ENCODE peak calls at places on chromosomes 6 and 20, in four cellular contexts. N is GM12891, H is K562, J is GM12878. A is an unnamed sample.

GRCh38 chr20:7090753-7091310 is 323.3 kb downstream of the BMP2 start:
- DNase-seq in H (no peak), J (no peak), N (no peak), A (no peak)

GRCh38 chr6:90375681-90376439 is 79.2 kb upstream of the BACH2 start:
- DNase-seq in H (no peak), J (no peak), N (no peak), A (no peak)

GRCh38 chr20:35093245-35093884 is 758 bp upstream of the TRPC4AP start:
- DNase-seq in H (peak), N (no peak), J (no peak), A (no peak)

GRCh38 chr20:33401042-33401921 is at the start of gene CDK5RAP1:
- DNase-seq in H (peak), J (peak), N (peak), A (peak)

GRCh38 chr6:105692630-105693212 is 289.8 kb upstream of the PREP start:
- DNase-seq in J (no peak), N (no peak), H (no peak), A (peak)

GRCh38 chr20:8457978-8458377 is 325.9 kb downstream of the PLCB1 start:
- DNase-seq in N (no peak), H (no peak), J (no peak), A (peak)

GRCh38 chr6:14178083-14178445 is 60.5 kb downstream of the CD83 start:
- DNase-seq in H (no peak), N (no peak), J (no peak), A (no peak)

GRCh38 chr6:9409126-9409525 is 973.8 kb upstream of the SLC35B3 start:
- DNase-seq in N (no peak), J (no peak), H (no peak), A (no peak)

GRCh38 chr6:111602481-111603404 is 2.9 kb downstream of the TRAF3IP2 start:
- DNase-seq in N (no peak), J (no peak), H (no peak), A (no peak)

GRCh38 chr6:84243240-84243639 is 15.8 kb upstream of the CEP162 start:
- DNase-seq in J (no peak), N (no peak), H (no peak), A (no peak)

GRCh38 chr20:52201395-52201794 is 9.8 kb upstream of the ZFP64 start:
- DNase-seq in N (no peak), J (no peak), H (no peak), A (no peak)

GRCh38 chr6:135438907-135439535 is 58.5 kb downstream of the AHI1 start:
- DNase-seq in H (peak), N (no peak), J (peak), A (peak)

GRCh38 chr6:5435449-5435848 is 174.1 kb downstream of the FARS2 start:
- DNase-seq in H (no peak), N (no peak), J (no peak), A (no peak)

GRCh38 chr6:45806172-45806571 is 209.5 kb downstream of the CLIC5 start:
- DNase-seq in H (no peak), N (no peak), J (no peak), A (no peak)

GRCh38 chr6:127177030-127177928 is 58.8 kb downstream of the RSPO3 start:
- DNase-seq in H (no peak), J (no peak), N (no peak), A (no peak)

GRCh38 chr6:8940356-8940755 is 505.0 kb upstream of the SLC35B3 start:
- DNase-seq in N (no peak), J (no peak), H (no peak), A (no peak)

GRCh38 chr6:41878246-41878645 is 16.9 kb downstream of the USP49 start:
- DNase-seq in H (no peak), N (no peak), J (no peak), A (no peak)

GRCh38 chr20:62685781-62686555 is 22.7 kb upstream of the NTSR1 start:
- DNase-seq in J (no peak), H (peak), N (no peak), A (peak)

GRCh38 chr20:9460518-9460917 is 53.9 kb upstream of the LAMP5 start:
- DNase-seq in N (no peak), J (no peak), H (no peak), A (no peak)

GRCh38 chr6:84447651-84448050 is 220.2 kb upstream of the CEP162 start:
- DNase-seq in H (peak), J (no peak), N (no peak), A (no peak)

GRCh38 chr20:22583773-22584629 is at the start of gene FOXA2:
- DNase-seq in N (no peak), H (peak), J (no peak), A (no peak)

GRCh38 chr20:41136695-41137411 is 490 bp upstream of the PLCG1 start:
- DNase-seq in N (peak), J (no peak), H (peak), A (peak)
- TF ChIP-seq POLR2AphosphoS5 in N (peak), J (peak), H (peak), A (no peak)

DNA sequence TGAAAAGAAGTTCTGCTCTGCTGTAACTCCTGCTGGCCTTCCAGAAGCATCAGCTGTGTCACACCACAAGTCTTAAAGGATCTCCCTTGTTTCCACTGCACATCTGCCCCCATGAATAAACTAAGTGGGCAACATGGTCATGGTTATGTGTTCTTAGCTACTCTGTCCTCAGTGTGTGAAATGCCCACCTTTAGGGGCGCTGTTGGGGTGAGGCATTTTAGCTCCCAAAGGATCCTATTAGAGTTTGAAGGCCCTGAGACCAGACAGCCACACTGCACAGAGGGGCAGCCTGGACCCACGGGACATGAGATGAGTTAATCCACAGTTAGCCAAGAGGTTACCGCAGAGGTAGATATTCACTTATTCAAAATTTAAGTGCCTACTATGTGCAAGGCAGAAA is 294.3 kb upstream of the QKI start:
- DNase-seq in H (peak), J (no peak), N (no peak), A (no peak)
- TF ChIP-seq SPI1 in H (no peak), J (no peak), N (no peak), A (no peak)

DNA sequence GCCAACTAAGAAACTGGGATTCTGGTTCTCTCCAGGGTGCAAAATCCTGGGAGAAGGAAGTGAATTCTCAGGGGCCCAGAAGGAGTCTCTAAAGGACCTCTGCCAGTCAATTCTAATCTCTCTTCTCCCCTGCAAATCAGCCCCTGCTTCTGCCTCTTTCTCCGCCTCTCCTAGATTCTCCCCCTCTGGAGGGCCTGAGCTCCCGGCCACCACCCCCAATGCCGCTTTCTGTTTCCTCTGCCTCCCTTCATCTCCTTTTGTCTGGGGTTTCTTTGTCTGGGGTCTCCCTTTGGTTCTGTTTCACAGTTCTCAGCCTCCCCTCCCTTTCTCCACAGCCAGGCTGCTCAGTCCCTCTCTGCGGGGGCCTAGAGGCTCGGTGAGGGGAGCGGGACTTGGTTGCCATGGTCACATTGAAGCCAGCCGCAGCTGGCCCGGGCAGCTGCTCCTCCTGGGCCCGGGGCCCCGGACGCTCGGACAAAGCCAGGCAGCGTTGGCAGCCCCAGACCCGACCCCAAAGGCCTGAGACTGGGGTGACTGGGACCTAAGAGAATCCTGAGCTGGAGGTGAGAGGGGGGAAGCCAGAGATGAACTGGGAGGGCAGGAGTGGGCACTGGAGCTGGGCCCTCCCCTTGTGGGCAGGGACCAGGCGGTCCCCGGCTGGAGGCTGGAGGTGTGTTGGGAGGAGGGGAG is 3.6 kb upstream of the DDR1 start:
- DNase-seq in H (no peak), N (no peak), J (no peak), A (no peak)
- TF ChIP-seq POLR2AphosphoS5 in H (no peak), N (no peak), J (no peak), A (no peak)

DNA sequence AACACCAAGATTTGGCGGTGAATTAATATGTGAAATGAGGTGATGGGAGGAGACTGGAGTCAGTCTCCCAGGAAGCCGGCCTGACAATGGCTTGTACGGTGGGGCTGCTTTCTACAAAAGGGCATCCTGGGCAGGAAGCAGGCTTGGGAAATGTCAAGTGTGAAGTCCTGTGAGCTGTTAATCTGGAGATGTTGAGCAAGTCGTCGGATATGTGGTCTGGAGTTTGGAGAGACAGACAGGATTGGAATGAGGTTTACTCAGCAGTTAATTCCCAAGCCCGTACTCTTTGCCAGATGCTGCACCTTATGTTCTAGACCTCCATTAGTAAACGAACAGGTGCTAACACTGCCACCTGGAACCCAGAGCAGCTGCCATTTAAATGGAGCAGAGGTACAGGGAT is 107.7 kb upstream of the FOXC1 start:
- DNase-seq in N (no peak), J (no peak), H (no peak), A (no peak)
- TF ChIP-seq SPI1 in N (no peak), J (no peak), H (no peak), A (no peak)

GRCh38 chr6:3231213-3232016 is 4.0 kb upstream of the TUBB2B start:
- DNase-seq in N (no peak), H (no peak), J (no peak), A (no peak)
- TF ChIP-seq POLR2AphosphoS5 in N (no peak), H (no peak), J (no peak), A (no peak)

GRCh38 chr6:149129401-149130077 is 188.0 kb upstream of the TAB2 start:
- DNase-seq in J (no peak), H (peak), N (no peak), A (no peak)
- TF ChIP-seq SPI1 in J (peak), H (peak), N (peak), A (no peak)